ENCODE peak calls at places on chromosomes 2 and 18, in ten cellular contexts. Z, C, G, B, E, V, T, U, H and L are unnamed samples.

GRCh38 chr2:46873632-46874068 is 42.0 kb downstream of the MCFD2 start:
- DNase-seq in Z (peak), C (no peak), G (peak), B (no peak), E (peak), V (peak), T (peak), U (peak), H (peak), L (peak)

GRCh38 chr18:40469851-40470250 is 1485.2 kb upstream of the PIK3C3 start:
- DNase-seq in Z (no peak), C (no peak), G (no peak), B (no peak), E (no peak), V (no peak), T (no peak), U (no peak), H (no peak), L (no peak)

GRCh38 chr18:74314759-74315463 is 728 bp upstream of the C18orf63 start:
- DNase-seq in Z (no peak), C (no peak), G (no peak), B (no peak), E (no peak), V (no peak), T (no peak), U (no peak), H (no peak), L (no peak)

GRCh38 chr2:71166812-71167211 is 36.4 kb downstream of the MPHOSPH10 start:
- DNase-seq in Z (no peak), C (no peak), G (no peak), B (no peak), E (no peak), V (no peak), T (no peak), U (no peak), H (no peak), L (no peak)

GRCh38 chr2:26892133-26892532 is 44.2 kb downstream of the DPYSL5 start:
- DNase-seq in Z (no peak), C (no peak), G (no peak), B (no peak), E (no peak), V (no peak), T (no peak), U (no peak), H (no peak), L (no peak)

GRCh38 chr18:41923495-41923894 is 31.5 kb upstream of the PIK3C3 start:
- DNase-seq in Z (no peak), C (no peak), G (no peak), B (no peak), E (no peak), V (no peak), T (no peak), U (no peak), H (no peak), L (no peak)

GRCh38 chr2:5692561-5693287 is 540 bp downstream of the SOX11 start:
- DNase-seq in Z (no peak), C (no peak), G (peak), B (no peak), E (peak), V (no peak), T (no peak), U (no peak), H (no peak), L (no peak)

GRCh38 chr2:156338578-156338977 is 6.1 kb upstream of the NR4A2 start:
- DNase-seq in Z (no peak), C (no peak), G (no peak), B (no peak), E (no peak), V (no peak), T (no peak), U (no peak), H (no peak), L (no peak)

GRCh38 chr18:8121942-8122480 is 487.2 kb upstream of the RAB12 start:
- DNase-seq in Z (peak), C (no peak), G (peak), B (no peak), E (peak), V (no peak), T (no peak), U (no peak), H (peak), L (peak)

GRCh38 chr2:177169810-177170514 is 42.6 kb upstream of the HNRNPA3 start:
- DNase-seq in Z (peak), C (peak), G (peak), B (peak), E (no peak), V (no peak), T (no peak), U (peak), H (no peak), L (no peak)

GRCh38 chr18:11585596-11585995 is 23.8 kb upstream of the SLC35G4 start:
- DNase-seq in Z (no peak), C (no peak), G (no peak), B (no peak), E (no peak), V (no peak), T (no peak), U (no peak), H (no peak), L (no peak)

GRCh38 chr18:66548747-66549146 is 55.1 kb downstream of the CDH19 start:
- DNase-seq in Z (no peak), C (peak), G (no peak), B (no peak), E (no peak), V (no peak), T (no peak), U (no peak), H (no peak), L (no peak)
- TF ChIP-seq CTCF in Z (no peak), C (peak), G (peak), B (peak), E (no peak), V (no peak), T (no peak), U (no peak), H (no peak), L (no peak)

GRCh38 chr2:84924173-84925106 is 19.0 kb downstream of the TMSB10 start:
- DNase-seq in Z (peak), C (peak), G (peak), B (peak), E (peak), V (no peak), T (no peak), U (no peak), H (peak), L (no peak)

GRCh38 chr2:84918430-84918829 is 13.0 kb downstream of the TMSB10 start:
- DNase-seq in Z (no peak), C (no peak), G (no peak), B (no peak), E (no peak), V (no peak), T (no peak), U (no peak), H (no peak), L (no peak)

GRCh38 chr2:84925336-84925723 is 19.9 kb downstream of the TMSB10 start:
- DNase-seq in Z (peak), C (no peak), G (no peak), B (no peak), E (no peak), V (no peak), T (no peak), U (no peak), H (no peak), L (no peak)

GRCh38 chr2:84923009-84923408 is 17.6 kb downstream of the TMSB10 start:
- DNase-seq in Z (no peak), C (no peak), G (no peak), B (no peak), E (no peak), V (no peak), T (no peak), U (no peak), H (no peak), L (no peak)

GRCh38 chr2:84919885-84920580 is 14.6 kb downstream of the TMSB10 start:
- DNase-seq in Z (peak), C (peak), G (peak), B (no peak), E (peak), V (peak), T (no peak), U (peak), H (peak), L (peak)
- H3K4me3 ChIP-seq in Z (peak), C (peak), G (no peak), B (no peak), E (peak), V (no peak), T (no peak), U (no peak), H (peak), L (peak)

GRCh38 chr18:392926-393325 is 107.6 kb downstream of the COLEC12 start:
- DNase-seq in Z (no peak), C (no peak), G (peak), B (no peak), E (peak), V (no peak), T (no peak), U (no peak), H (no peak), L (no peak)

GRCh38 chr18:390748-391478 is 109.6 kb downstream of the COLEC12 start:
- DNase-seq in Z (no peak), C (no peak), G (no peak), B (no peak), E (no peak), V (no peak), T (no peak), U (no peak), H (no peak), L (no peak)

GRCh38 chr18:388198-388597 is 112.3 kb downstream of the COLEC12 start:
- DNase-seq in Z (no peak), C (no peak), G (no peak), B (no peak), E (no peak), V (no peak), T (no peak), U (no peak), H (no peak), L (no peak)

GRCh38 chr18:386950-387349 is 113.6 kb downstream of the COLEC12 start:
- DNase-seq in Z (no peak), C (no peak), G (no peak), B (no peak), E (no peak), V (no peak), T (no peak), U (no peak), H (no peak), L (no peak)

GRCh38 chr18:389658-390357 is 110.7 kb downstream of the COLEC12 start:
- DNase-seq in Z (no peak), C (peak), G (no peak), B (peak), E (peak), V (no peak), T (no peak), U (no peak), H (peak), L (no peak)
- TF ChIP-seq CTCF in Z (no peak), C (no peak), G (peak), B (peak), E (peak), V (no peak), T (no peak), U (no peak), H (peak), L (peak)

GRCh38 chr2:120442541-120442922 is 96.6 kb downstream of the INHBB start:
- DNase-seq in Z (no peak), C (no peak), G (no peak), B (no peak), E (no peak), V (no peak), T (no peak), U (no peak), H (no peak), L (no peak)
- H3K4me3 ChIP-seq in Z (no peak), C (no peak), G (no peak), B (no peak), E (peak), V (peak), T (no peak), U (no peak), H (no peak), L (peak)

DNA sequence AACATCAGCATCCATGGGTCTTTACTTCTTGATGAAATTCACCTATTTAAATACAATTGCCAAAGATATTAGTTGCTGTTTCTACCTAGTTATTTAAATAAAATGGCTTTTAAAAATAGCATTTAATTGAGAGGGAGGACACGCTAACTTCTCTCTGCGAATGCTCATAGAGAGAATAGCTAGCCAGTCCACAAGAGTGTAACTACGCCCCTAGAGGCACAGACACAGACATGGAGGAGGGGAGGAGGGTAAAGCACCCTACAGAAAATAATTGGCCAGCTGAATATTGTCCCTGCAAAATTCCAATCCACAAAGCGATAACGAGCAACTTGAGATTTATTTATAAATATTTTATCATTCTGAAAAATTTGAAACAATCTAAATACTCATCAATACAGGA is 97.0 kb upstream of the PAPOLG start:
- DNase-seq in Z (no peak), C (no peak), G (no peak), B (no peak), E (no peak), V (no peak), T (no peak), U (no peak), H (no peak), L (no peak)
- TF ChIP-seq CTCF in Z (no peak), C (peak), G (no peak), B (no peak), E (no peak), V (no peak), T (no peak), U (no peak), H (no peak), L (peak)

GRCh38 chr2:187310696-187311095 is 137.4 kb downstream of the CALCRL start:
- DNase-seq in Z (no peak), C (no peak), G (peak), B (no peak), E (no peak), V (no peak), T (no peak), U (no peak), H (peak), L (no peak)

GRCh38 chr2:187302619-187303018 is 145.4 kb downstream of the CALCRL start:
- DNase-seq in Z (peak), C (no peak), G (peak), B (no peak), E (peak), V (no peak), T (no peak), U (no peak), H (peak), L (no peak)

GRCh38 chr2:187302146-187302545 is 145.9 kb downstream of the CALCRL start:
- DNase-seq in Z (no peak), C (no peak), G (peak), B (no peak), E (peak), V (no peak), T (no peak), U (no peak), H (peak), L (no peak)

GRCh38 chr2:187312734-187313282 is 135.2 kb downstream of the CALCRL start:
- DNase-seq in Z (no peak), C (no peak), G (no peak), B (no peak), E (no peak), V (no peak), T (no peak), U (no peak), H (no peak), L (no peak)

DNA sequence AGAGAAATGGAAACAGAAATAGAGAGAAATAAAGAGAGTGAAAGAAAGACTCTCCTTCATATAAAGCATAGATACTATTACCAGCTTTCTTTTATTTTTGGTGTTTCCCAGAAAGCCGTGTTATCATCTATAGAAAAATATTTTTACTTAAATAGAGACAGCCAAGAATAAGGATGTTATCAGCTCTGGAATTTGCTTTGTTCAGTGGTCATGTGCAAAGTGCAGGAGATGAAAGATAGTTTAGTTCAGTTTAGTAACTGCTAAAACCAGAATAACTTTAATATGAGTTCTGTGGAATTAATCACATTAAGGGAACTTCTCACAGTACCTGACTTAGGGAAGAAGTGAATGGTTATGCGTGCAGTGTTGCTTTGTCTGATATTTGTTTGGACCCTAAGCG is 140.4 kb downstream of the CALCRL start:
- DNase-seq in Z (no peak), C (no peak), G (peak), B (no peak), E (no peak), V (no peak), T (no peak), U (no peak), H (no peak), L (no peak)
- H3K4me3 ChIP-seq in Z (no peak), C (no peak), G (no peak), B (no peak), E (no peak), V (no peak), T (no peak), U (no peak), H (no peak), L (no peak)

GRCh38 chr2:1850031-1850430 is 105.7 kb upstream of the PXDN start:
- DNase-seq in Z (no peak), C (no peak), G (no peak), B (no peak), E (no peak), V (no peak), T (no peak), U (no peak), H (no peak), L (no peak)
- TF ChIP-seq CTCF in Z (no peak), C (no peak), G (no peak), B (no peak), E (no peak), V (no peak), T (no peak), U (no peak), H (no peak), L (no peak)

GRCh38 chr2:203237501-203238238 is 1.1 kb upstream of the CYP20A1 start:
- DNase-seq in Z (no peak), C (no peak), G (no peak), B (no peak), E (no peak), V (no peak), T (no peak), U (no peak), H (no peak), L (no peak)

GRCh38 chr2:203238711-203239526 is at the start of gene CYP20A1:
- DNase-seq in Z (peak), C (peak), G (peak), B (peak), E (peak), V (peak), T (peak), U (peak), H (peak), L (peak)

GRCh38 chr2:203242518-203242917 is 3.7 kb downstream of the CYP20A1 start:
- DNase-seq in Z (no peak), C (no peak), G (no peak), B (no peak), E (no peak), V (no peak), T (no peak), U (no peak), H (no peak), L (no peak)

GRCh38 chr2:203238329-203238710 is 498 bp upstream of the CYP20A1 start:
- DNase-seq in Z (no peak), C (no peak), G (no peak), B (no peak), E (no peak), V (no peak), T (no peak), U (no peak), H (no peak), L (no peak)

GRCh38 chr2:203240491-203240890 is 1.7 kb downstream of the CYP20A1 start:
- DNase-seq in Z (no peak), C (no peak), G (no peak), B (no peak), E (no peak), V (no peak), T (no peak), U (no peak), H (no peak), L (no peak)
- H3K4me3 ChIP-seq in Z (peak), C (peak), G (no peak), B (no peak), E (no peak), V (peak), T (no peak), U (no peak), H (peak), L (no peak)

DNA sequence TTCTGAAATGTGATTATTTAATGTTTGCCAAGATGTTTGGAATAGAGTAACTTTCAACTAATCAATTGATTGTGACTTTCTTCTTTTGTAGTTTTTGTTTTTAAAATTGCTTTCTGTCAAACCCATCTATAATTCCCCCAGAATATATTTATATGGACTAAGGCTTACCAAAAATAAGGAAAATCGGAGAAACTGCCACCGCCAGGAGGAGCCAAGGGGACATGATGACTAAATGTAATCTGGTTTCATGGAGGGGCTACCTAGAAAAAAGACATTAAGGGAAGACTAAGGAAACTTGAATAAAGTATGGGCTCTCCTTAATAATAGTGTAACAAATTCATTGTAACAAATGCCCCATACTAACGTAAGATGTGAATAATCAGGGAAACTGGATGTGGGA is 19.5 kb downstream of the BOLA3 start:
- DNase-seq in Z (no peak), C (no peak), G (no peak), B (no peak), E (no peak), V (no peak), T (no peak), U (no peak), H (peak), L (no peak)
- TF ChIP-seq CTCF in Z (no peak), C (no peak), G (peak), B (no peak), E (peak), V (no peak), T (no peak), U (no peak), H (peak), L (peak)

DNA sequence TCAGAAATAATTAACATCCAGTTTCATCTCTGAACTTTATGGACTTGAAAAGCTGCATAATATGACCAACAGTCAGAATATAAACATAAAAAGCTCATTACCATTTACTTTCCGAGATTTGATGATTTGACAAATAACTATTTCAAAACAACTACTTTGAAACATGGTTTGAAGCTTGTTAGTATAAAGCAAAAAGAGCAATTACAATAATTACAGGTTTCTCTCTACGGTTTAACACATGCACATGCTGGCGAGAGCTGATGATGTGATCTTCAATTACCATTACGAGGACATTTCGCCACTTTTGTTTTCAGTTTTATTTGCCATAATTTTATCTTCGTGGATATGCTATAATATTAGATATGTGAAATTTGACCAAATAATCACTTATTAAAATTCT is 270.2 kb downstream of the TCF4 start:
- DNase-seq in Z (no peak), C (peak), G (no peak), B (peak), E (peak), V (no peak), T (no peak), U (no peak), H (peak), L (no peak)
- H3K4me3 ChIP-seq in Z (no peak), C (peak), G (no peak), B (peak), E (peak), V (peak), T (peak), U (no peak), H (peak), L (no peak)